ENCODE peak calls at places on chromosome 7, in nine cellular contexts. V, A, W, R, M, D, L, N and O are unnamed samples. For H3K27me3, the result is how much of the 10 kb centered on the place peaks cover.

GRCh38 chr7:98946389-98946788 is 68.1 kb downstream of the TRRAP start:
- DNase-seq in V (no peak), A (no peak), W (no peak), R (no peak), M (no peak), D (no peak), L (no peak), N (no peak), O (no peak)

GRCh38 chr7:140304071-140304799 is 94.1 kb downstream of the SLC37A3 start:
- DNase-seq in V (peak), A (no peak), W (no peak), R (no peak), M (no peak), D (no peak), L (peak), N (peak), O (no peak)

GRCh38 chr7:112370436-112370835 is 79.8 kb upstream of the IFRD1 start:
- DNase-seq in V (no peak), A (no peak), W (no peak), R (no peak), M (no peak), D (no peak), L (peak), N (peak), O (no peak)

GRCh38 chr7:28179081-28180030 is 1.2 kb downstream of the JAZF1 start:
- DNase-seq in V (no peak), A (no peak), W (peak), R (peak), M (peak), D (no peak), L (peak), N (peak), O (no peak)

GRCh38 chr7:121372376-121373024 is 23.6 kb downstream of the FAM3C start:
- DNase-seq in V (no peak), A (no peak), W (no peak), R (no peak), M (no peak), D (no peak), L (peak), N (no peak), O (no peak)

GRCh38 chr7:29806793-29807178 is 478 bp downstream of the WIPF3 start:
- DNase-seq in V (no peak), A (no peak), W (peak), R (no peak), M (no peak), D (no peak), L (no peak), N (no peak), O (no peak)

GRCh38 chr7:156308976-156309620 is 331.5 kb upstream of the RNF32 start:
- DNase-seq in V (no peak), A (no peak), W (no peak), R (no peak), M (no peak), D (no peak), L (no peak), N (no peak), O (no peak)

GRCh38 chr7:27750336-27750735 is 10.4 kb downstream of the TAX1BP1 start:
- DNase-seq in V (no peak), A (no peak), W (no peak), R (no peak), M (no peak), D (no peak), L (no peak), N (no peak), O (no peak)

GRCh38 chr7:30140456-30140855 is 5.7 kb downstream of the MTURN start:
- DNase-seq in V (no peak), A (no peak), W (no peak), R (no peak), M (no peak), D (no peak), L (no peak), N (no peak), O (no peak)

GRCh38 chr7:131654668-131655326 is 98.4 kb upstream of the PODXL start:
- DNase-seq in V (peak), A (peak), W (peak), R (peak), M (peak), D (peak), L (peak), N (peak), O (no peak)

GRCh38 chr7:142024547-142024946 is 28.9 kb downstream of the MGAM start:
- DNase-seq in V (no peak), A (no peak), W (no peak), R (no peak), M (no peak), D (no peak), L (no peak), N (peak), O (no peak)

GRCh38 chr7:81482600-81483186 is 287.2 kb downstream of the HGF start:
- DNase-seq in V (peak), A (no peak), W (no peak), R (no peak), M (no peak), D (no peak), L (peak), N (no peak), O (no peak)

GRCh38 chr7:50812847-50813475 is 30.3 kb upstream of the GRB10 start:
- DNase-seq in V (peak), A (no peak), W (peak), R (no peak), M (peak), D (no peak), L (peak), N (peak), O (peak)

GRCh38 chr7:106704000-106704840 is 43.3 kb upstream of the CCDC71L start:
- DNase-seq in V (no peak), A (no peak), W (no peak), R (no peak), M (no peak), D (no peak), L (no peak), N (no peak), O (no peak)

GRCh38 chr7:37848297-37848696 is at the start of gene NME8:
- DNase-seq in V (no peak), A (no peak), W (no peak), R (no peak), M (no peak), D (no peak), L (no peak), N (no peak), O (no peak)

DNA sequence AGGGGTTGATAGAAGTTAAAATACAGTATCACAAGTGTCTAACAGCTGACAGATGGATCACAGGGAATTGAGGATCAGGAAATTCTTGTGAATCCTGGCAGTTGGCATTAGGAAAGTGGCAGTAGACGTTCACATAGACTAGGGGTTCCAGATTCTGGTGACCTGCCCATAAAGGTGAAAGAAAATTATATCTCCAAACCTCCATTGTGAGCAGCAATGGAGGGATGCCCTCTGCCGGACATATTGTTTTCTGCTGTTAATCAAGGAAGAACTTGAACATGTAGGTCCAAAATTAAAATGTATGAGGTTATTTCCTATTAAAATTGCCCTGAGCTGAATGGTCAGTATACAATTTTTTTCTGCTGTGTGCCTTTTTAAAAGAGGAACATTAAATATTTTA is 5.1 kb downstream of the NME8 start:
- DNase-seq in V (peak), A (no peak), W (no peak), R (no peak), M (no peak), D (no peak), L (peak), N (no peak), O (no peak)
- TF ChIP-seq CTCF in V (peak), A (peak), W (peak), R (no peak), M (no peak), D (no peak), L (peak), N (peak), O (peak)

GRCh38 chr7:22477876-22478450 is 22.0 kb downstream of the STEAP1B start:
- DNase-seq in V (no peak), A (no peak), W (no peak), R (no peak), M (no peak), D (no peak), L (peak), N (peak), O (no peak)
- H3K4me3 ChIP-seq in V (no peak), A (no peak), W (no peak), R (no peak), M (no peak), D (no peak), L (no peak), N (no peak), O (no peak)

GRCh38 chr7:151016942-151017341 is 7.4 kb downstream of the ATG9B start:
- DNase-seq in V (no peak), A (no peak), W (no peak), R (no peak), M (no peak), D (no peak), L (no peak), N (no peak), O (no peak)
- H3K27me3 ChIP-seq in V (under half), A (under half), W (half or more), R (under half), M (under half), D (under half), L (under half), N (under half), O (half or more)

GRCh38 chr7:116786791-116787443 is 75.5 kb upstream of the CAPZA2 start:
- DNase-seq in V (peak), A (no peak), W (no peak), R (no peak), M (no peak), D (no peak), L (peak), N (peak), O (no peak)
- TF ChIP-seq CTCF in V (peak), A (peak), W (peak), R (peak), M (no peak), D (peak), L (peak), N (peak), O (peak)

GRCh38 chr7:15870337-15870736 is 183.9 kb upstream of the MEOX2 start:
- DNase-seq in V (no peak), A (no peak), W (no peak), R (no peak), M (no peak), D (no peak), L (no peak), N (no peak), O (no peak)

GRCh38 chr7:15874774-15875173 is 188.3 kb upstream of the MEOX2 start:
- DNase-seq in V (no peak), A (no peak), W (no peak), R (no peak), M (no peak), D (no peak), L (peak), N (no peak), O (no peak)
- H3K4me3 ChIP-seq in V (no peak), A (no peak), W (no peak), R (no peak), M (no peak), D (no peak), L (no peak), N (no peak), O (no peak)

DNA sequence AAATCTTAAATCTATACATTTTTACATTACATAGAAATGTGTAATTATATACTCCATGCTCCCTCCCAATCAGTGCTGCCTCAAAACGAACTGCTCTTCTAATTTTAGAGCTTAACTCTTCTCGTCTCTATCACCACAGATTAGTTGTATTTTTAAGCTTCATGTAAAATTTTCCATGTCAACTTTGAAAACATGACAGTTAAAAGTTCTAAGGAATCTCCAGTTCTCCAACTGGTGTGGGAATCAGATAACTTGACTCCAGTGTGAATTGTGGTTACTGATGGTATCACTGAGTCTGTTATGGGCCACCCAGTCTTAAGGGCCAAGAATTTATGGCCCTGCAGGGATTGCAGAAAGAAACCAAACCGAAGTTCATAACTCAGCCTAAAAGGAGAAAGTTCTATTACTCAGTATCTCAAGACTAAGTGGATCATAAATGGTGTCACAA is 31.7 kb upstream of the KMT2E start:
- DNase-seq in V (no peak), A (no peak), W (no peak), R (no peak), M (no peak), D (no peak), L (peak), N (peak), O (no peak)
- H3K27me3 ChIP-seq in V (under half), A (under half), W (under half), R (under half), M (under half), D (under half), L (under half), N (under half), O (under half)

GRCh38 chr7:150378115-150378852 is 846 bp upstream of the ZNF775 start:
- DNase-seq in V (peak), A (peak), W (no peak), R (peak), M (peak), D (peak), L (peak), N (no peak), O (peak)
- TF ChIP-seq CTCF in V (peak), A (peak), W (peak), R (no peak), M (no peak), D (peak), L (peak), N (no peak), O (peak)

DNA sequence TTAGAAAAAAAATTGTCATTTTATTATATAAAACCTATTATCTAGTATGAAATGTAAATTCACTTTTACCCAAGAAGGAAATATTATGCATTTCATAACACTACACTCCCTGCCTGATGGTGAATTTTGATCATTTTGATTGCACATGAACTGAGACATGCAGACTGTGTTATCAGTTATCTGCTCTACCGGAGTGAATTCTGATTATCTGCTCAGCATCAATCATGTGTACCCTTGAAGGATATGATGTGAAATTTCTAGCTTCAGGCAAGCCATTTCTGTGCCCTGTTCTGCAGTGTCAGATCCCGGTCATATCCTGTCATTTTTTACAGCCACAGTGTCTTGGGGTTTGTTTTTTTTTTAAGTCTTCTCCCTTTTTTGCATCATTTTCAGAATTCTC is 85.0 kb upstream of the FGL2 start:
- DNase-seq in V (no peak), A (no peak), W (no peak), R (no peak), M (no peak), D (no peak), L (no peak), N (no peak), O (no peak)
- H3K4me3 ChIP-seq in V (no peak), A (no peak), W (no peak), R (no peak), M (no peak), D (no peak), L (no peak), N (no peak), O (no peak)